ENCODE peak calls at places on chromosomes 13 and 19, in six cellular contexts. W, L, A, F, P and S are unnamed samples.

GRCh38 chr13:112324121-112324520 is 52.0 kb upstream of the SPACA7 start:
- DNase-seq in W (no peak), L (no peak), A (no peak), F (no peak), P (no peak), S (no peak)

GRCh38 chr13:111126509-111126908 is 11.4 kb downstream of the ARHGEF7 start:
- DNase-seq in W (no peak), L (no peak), A (no peak), F (no peak), P (no peak), S (no peak)

GRCh38 chr13:106468948-106469590 is 66.4 kb downstream of the EFNB2 start:
- DNase-seq in W (no peak), L (no peak), A (no peak), F (no peak), P (no peak), S (no peak)

GRCh38 chr19:1473424-1473851 is 5.6 kb downstream of the C19orf25 start:
- DNase-seq in W (no peak), L (no peak), A (no peak), F (no peak), P (no peak), S (no peak)

GRCh38 chr19:46015961-46016425 is 6.9 kb downstream of the PGLYRP1 start:
- DNase-seq in W (no peak), L (no peak), A (no peak), F (no peak), P (no peak), S (no peak)

GRCh38 chr19:55097864-55098715 is 19.3 kb downstream of the PPP1R12C start:
- DNase-seq in W (no peak), L (no peak), A (no peak), F (no peak), P (no peak), S (no peak)

GRCh38 chr13:29771247-29771646 is 79.2 kb downstream of the UBL3 start:
- DNase-seq in W (no peak), L (no peak), A (no peak), F (no peak), P (peak), S (no peak)

GRCh38 chr13:42380420-42381164 is 108.6 kb downstream of the AKAP11 start:
- DNase-seq in W (no peak), L (no peak), A (no peak), F (no peak), P (no peak), S (no peak)

GRCh38 chr13:105452895-105453294 is 1082.6 kb downstream of the EFNB2 start:
- DNase-seq in W (no peak), L (no peak), A (no peak), F (no peak), P (peak), S (no peak)

GRCh38 chr19:18445252-18445948 is 7.5 kb upstream of the ISYNA1 start:
- DNase-seq in W (no peak), L (no peak), A (no peak), F (no peak), P (no peak), S (no peak)

GRCh38 chr19:943551-944170 is 17.8 kb downstream of the ARID3A start:
- DNase-seq in W (no peak), L (no peak), A (no peak), F (no peak), P (no peak), S (no peak)

GRCh38 chr13:33787051-33787591 is 30.8 kb upstream of the RFC3 start:
- DNase-seq in W (no peak), L (no peak), A (no peak), F (no peak), P (no peak), S (no peak)

GRCh38 chr13:25114220-25114619 is 18.3 kb downstream of the PABPC3 start:
- DNase-seq in W (peak), L (peak), A (peak), F (peak), P (peak), S (peak)

GRCh38 chr19:17170538-17171297 is 44.4 kb upstream of the USE1 start:
- DNase-seq in W (no peak), L (no peak), A (no peak), F (no peak), P (no peak), S (no peak)

GRCh38 chr19:35261356-35262100 is 7.2 kb upstream of the USF2 start:
- DNase-seq in W (no peak), L (peak), A (no peak), F (no peak), P (no peak), S (no peak)

DNA sequence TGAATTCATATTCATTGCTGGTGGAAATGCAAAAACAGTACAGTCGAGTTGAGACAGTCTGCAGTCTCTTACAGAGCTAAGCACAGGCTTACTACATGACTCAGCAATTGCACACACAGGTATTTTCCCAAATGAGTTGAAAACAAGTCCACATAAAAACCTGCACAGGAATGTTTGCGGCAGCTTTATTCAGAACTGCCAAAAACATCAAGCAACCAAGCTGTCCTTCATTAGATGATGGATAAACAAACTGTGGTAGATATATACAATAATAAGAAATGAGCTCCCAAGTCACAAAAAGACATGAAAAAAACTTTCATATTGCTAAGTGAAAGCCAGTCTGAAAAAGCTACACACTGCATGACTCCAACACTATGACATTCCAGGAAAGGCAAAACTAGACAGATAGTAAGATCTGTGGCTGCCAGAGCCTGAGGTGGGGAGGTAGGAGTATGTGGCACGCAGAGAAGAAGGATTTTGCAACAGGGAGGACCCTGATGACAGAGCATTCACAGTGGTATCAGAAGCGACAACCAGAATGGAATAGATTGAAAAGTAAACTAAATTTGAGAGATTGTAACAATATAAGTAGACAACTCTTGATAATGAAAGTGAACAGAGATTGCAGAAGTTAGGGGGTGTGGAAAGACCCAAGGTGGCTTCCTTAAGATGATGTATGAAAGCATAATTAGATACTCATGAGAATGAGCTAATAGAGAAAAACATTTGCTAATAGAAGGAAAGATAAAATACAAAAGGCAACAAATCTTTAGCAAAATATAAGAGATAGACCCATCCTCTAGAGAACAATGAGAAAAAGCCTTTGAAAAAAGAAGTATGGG is 52.7 kb downstream of the TSC22D1 start:
- DNase-seq in W (no peak), L (no peak), A (peak), F (no peak), P (peak), S (no peak)
- H3K27ac ChIP-seq in W (peak), L (no peak), A (peak), F (peak), P (peak), S (peak)

GRCh38 chr13:39417643-39418042 is 185.3 kb downstream of the LHFPL6 start:
- DNase-seq in W (no peak), L (peak), A (no peak), F (no peak), P (peak), S (no peak)

GRCh38 chr13:39418424-39418823 is 184.6 kb downstream of the LHFPL6 start:
- DNase-seq in W (no peak), L (no peak), A (no peak), F (no peak), P (no peak), S (no peak)

GRCh38 chr13:39415403-39415802 is 187.6 kb downstream of the LHFPL6 start:
- DNase-seq in W (no peak), L (peak), A (peak), F (peak), P (peak), S (peak)

GRCh38 chr13:39419068-39419467 is 183.9 kb downstream of the LHFPL6 start:
- DNase-seq in W (no peak), L (no peak), A (no peak), F (no peak), P (no peak), S (no peak)

DNA sequence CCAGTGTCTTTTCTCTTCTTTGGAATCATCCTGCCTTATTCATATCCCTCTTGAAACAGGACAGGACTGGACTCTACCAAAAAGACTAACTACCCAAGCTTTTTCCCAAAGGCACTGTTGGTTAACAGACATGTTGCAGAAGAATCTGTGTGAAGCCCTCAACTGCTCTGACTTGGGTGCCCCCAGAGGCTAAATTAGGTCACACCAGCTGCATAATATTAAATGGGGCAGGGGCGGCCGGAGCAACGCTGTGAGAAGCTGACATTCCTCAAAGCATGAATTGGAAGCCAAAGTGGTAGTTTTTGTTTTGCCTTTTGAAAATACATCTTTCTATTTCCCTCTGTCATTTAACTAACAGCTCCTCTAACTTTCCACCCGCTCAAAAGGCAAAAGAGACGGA is 185.9 kb downstream of the LHFPL6 start:
- DNase-seq in W (no peak), L (peak), A (no peak), F (no peak), P (no peak), S (no peak)
- TF ChIP-seq CTCF in W (no peak), L (peak), A (no peak), F (no peak), P (peak), S (peak)

GRCh38 chr19:3949997-3950859 is 17.4 kb downstream of the NMRK2 start:
- DNase-seq in W (peak), L (no peak), A (no peak), F (no peak), P (no peak), S (no peak)

GRCh38 chr19:3955688-3956087 is 15.2 kb downstream of the DAPK3 start:
- DNase-seq in W (no peak), L (peak), A (no peak), F (no peak), P (no peak), S (no peak)

GRCh38 chr19:3949294-3949693 is 16.4 kb downstream of the NMRK2 start:
- DNase-seq in W (peak), L (no peak), A (no peak), F (no peak), P (no peak), S (no peak)

GRCh38 chr19:3954107-3954506 is 16.8 kb downstream of the DAPK3 start:
- DNase-seq in W (peak), L (no peak), A (no peak), F (no peak), P (no peak), S (no peak)

GRCh38 chr19:3950871-3951861 is 18.3 kb downstream of the NMRK2 start:
- DNase-seq in W (peak), L (no peak), A (peak), F (no peak), P (no peak), S (no peak)
- H3K27ac ChIP-seq in W (peak), L (no peak), A (no peak), F (no peak), P (no peak), S (peak)

GRCh38 chr13:103287659-103288058 is 221.4 kb upstream of the SLC10A2 start:
- DNase-seq in W (no peak), L (no peak), A (no peak), F (no peak), P (peak), S (no peak)

GRCh38 chr13:103289661-103290060 is 223.4 kb upstream of the SLC10A2 start:
- DNase-seq in W (no peak), L (no peak), A (no peak), F (no peak), P (no peak), S (no peak)

GRCh38 chr13:103288114-103288513 is 221.9 kb upstream of the SLC10A2 start:
- DNase-seq in W (no peak), L (no peak), A (no peak), F (no peak), P (no peak), S (no peak)

GRCh38 chr13:103291693-103292572 is 225.7 kb upstream of the SLC10A2 start:
- DNase-seq in W (no peak), L (no peak), A (no peak), F (no peak), P (no peak), S (no peak)

DNA sequence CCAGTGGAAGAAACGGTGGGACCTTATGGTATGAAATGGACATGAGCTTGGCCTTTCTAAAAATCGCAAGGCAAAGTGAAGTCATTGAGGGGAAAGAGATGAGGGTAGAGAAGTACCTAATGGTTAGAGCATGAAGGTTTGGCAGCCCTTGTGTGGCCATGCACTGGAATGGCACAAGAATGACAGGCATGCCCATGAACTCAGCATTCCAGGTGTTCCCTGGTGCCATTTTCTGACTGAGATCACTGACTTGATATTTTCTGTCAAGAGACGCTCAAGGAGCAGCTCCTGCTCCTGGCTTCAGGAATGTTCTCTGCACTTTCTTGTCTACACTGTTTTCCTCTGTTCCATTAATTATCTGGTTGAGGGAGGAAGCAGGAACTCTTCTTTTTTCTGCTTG is 225.0 kb upstream of the SLC10A2 start:
- DNase-seq in W (no peak), L (no peak), A (no peak), F (no peak), P (no peak), S (no peak)
- TF ChIP-seq CTCF in W (no peak), L (no peak), A (no peak), F (no peak), P (no peak), S (no peak)

GRCh38 chr13:44760434-44760833 is 184.3 kb upstream of the TSC22D1 start:
- DNase-seq in W (peak), L (no peak), A (peak), F (no peak), P (no peak), S (no peak)

GRCh38 chr13:44757671-44758070 is 181.5 kb upstream of the TSC22D1 start:
- DNase-seq in W (no peak), L (no peak), A (no peak), F (no peak), P (no peak), S (no peak)

GRCh38 chr13:44759222-44759721 is 183.1 kb upstream of the TSC22D1 start:
- DNase-seq in W (peak), L (no peak), A (no peak), F (no peak), P (no peak), S (no peak)

GRCh38 chr13:44759723-44760360 is 183.7 kb upstream of the TSC22D1 start:
- DNase-seq in W (peak), L (no peak), A (peak), F (peak), P (peak), S (no peak)

GRCh38 chr13:44758595-44759221 is 182.6 kb upstream of the TSC22D1 start:
- DNase-seq in W (no peak), L (no peak), A (peak), F (peak), P (peak), S (no peak)
- H3K27ac ChIP-seq in W (peak), L (no peak), A (peak), F (peak), P (peak), S (no peak)

DNA sequence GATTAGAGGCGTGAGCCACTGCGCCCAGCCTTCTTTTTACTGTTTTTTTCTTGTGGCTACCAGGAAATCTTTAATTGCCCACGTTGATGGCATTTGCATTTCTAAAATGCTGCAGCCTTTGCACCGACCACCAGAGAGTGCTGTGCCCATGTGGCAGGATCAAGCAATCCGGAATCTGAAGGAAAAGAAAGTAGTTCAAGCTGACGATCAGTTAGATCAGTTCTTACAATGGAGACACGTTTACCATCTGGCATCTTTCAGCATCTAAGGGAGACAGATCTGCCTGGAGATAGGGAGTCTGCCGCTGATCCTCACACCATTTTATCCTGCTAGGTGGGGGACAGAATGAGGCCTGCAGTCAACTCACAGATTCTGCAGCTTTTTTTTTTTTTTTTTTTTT is 19.9 kb downstream of the TINCR start:
- DNase-seq in W (no peak), L (peak), A (no peak), F (no peak), P (peak), S (no peak)
- TF ChIP-seq CTCF in W (no peak), L (peak), A (no peak), F (no peak), P (peak), S (no peak)

GRCh38 chr19:11194657-11195056 is 2.7 kb downstream of the KANK2 start:
- DNase-seq in W (no peak), L (no peak), A (no peak), F (no peak), P (no peak), S (no peak)
- H3K27ac ChIP-seq in W (peak), L (no peak), A (peak), F (no peak), P (no peak), S (peak)

GRCh38 chr13:37869756-37870488 is at the start of gene TRPC4:
- DNase-seq in W (no peak), L (peak), A (peak), F (peak), P (peak), S (no peak)
- TF ChIP-seq CTCF in W (no peak), L (peak), A (no peak), F (peak), P (peak), S (peak)

GRCh38 chr13:50519866-50520265 is 323.6 kb downstream of the DLEU7 start:
- DNase-seq in W (no peak), L (no peak), A (no peak), F (no peak), P (no peak), S (no peak)

GRCh38 chr13:50524540-50524939 is 319.0 kb downstream of the DLEU7 start:
- DNase-seq in W (no peak), L (no peak), A (no peak), F (no peak), P (no peak), S (no peak)

GRCh38 chr13:50521191-50521590 is 322.3 kb downstream of the DLEU7 start:
- DNase-seq in W (no peak), L (no peak), A (no peak), F (no peak), P (no peak), S (no peak)

GRCh38 chr13:50523307-50523706 is 320.2 kb downstream of the DLEU7 start:
- DNase-seq in W (no peak), L (no peak), A (no peak), F (no peak), P (no peak), S (no peak)

DNA sequence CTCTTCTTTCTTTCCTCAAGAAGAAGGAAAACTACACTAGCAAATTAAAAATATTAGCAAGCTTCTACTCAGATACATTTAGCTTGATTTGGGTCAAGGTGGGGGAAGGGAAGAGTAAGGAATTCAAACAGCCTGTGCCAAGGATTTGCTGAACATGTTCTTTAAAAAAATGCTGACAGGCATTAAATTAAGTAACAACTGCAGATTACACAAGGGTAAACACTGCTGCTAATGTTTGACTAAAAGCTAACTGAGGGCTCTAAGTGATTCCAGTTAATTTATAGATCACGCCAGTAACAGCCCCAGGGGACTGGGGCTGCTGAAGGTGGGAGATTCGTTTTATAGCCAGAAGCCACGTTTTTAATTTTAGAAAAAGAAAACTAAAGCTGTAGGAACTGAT is 321.7 kb downstream of the DLEU7 start:
- DNase-seq in W (no peak), L (no peak), A (peak), F (peak), P (no peak), S (no peak)
- H3K27ac ChIP-seq in W (peak), L (no peak), A (peak), F (peak), P (no peak), S (peak)